ENCODE peak calls at places on chromosomes 3 and 15, in four cellular contexts. F is A549, U is PC-3, G is cardiac muscle cell. N is an unnamed sample.

GRCh38 chr3:53155763-53156162 is 5.2 kb upstream of the PRKCD start:
- DNase-seq in F (no peak), U (peak; percentile 93), G (no peak), N (peak; percentile 52)

GRCh38 chr15:75840659-75841058 is 2.6 kb upstream of the UBE2Q2 start:
- DNase-seq in F (peak; percentile 63), U (peak; percentile 19), G (peak; percentile 84), N (peak; percentile 41)

GRCh38 chr3:36196058-36196457 is 184.2 kb upstream of the STAC start:
- DNase-seq in F (no peak), U (peak; percentile 88), G (no peak), N (no peak)

GRCh38 chr3:42780892-42781700 is 8.0 kb upstream of the CCDC13 start:
- DNase-seq in F (peak; percentile 67), U (peak; percentile 92), G (peak; percentile 86), N (peak; percentile 52)

GRCh38 chr3:56238299-56238698 is 230.0 kb downstream of the ERC2 start:
- DNase-seq in F (no peak), U (no peak), G (no peak), N (no peak)

GRCh38 chr3:136659253-136659652 is 92.9 kb downstream of the STAG1 start:
- DNase-seq in F (no peak), U (no peak), G (peak; percentile 78), N (no peak)

GRCh38 chr15:64110945-64111678 is 15.3 kb downstream of the SNX1 start:
- DNase-seq in F (no peak), U (no peak), G (no peak), N (no peak)

GRCh38 chr3:99789322-99789721 is 28.3 kb upstream of the CMSS1 start:
- DNase-seq in F (peak; percentile 33), U (peak; percentile 84), G (peak; percentile 86), N (peak; percentile 54)

GRCh38 chr15:79179108-79179561 is 88.6 kb upstream of the RASGRF1 start:
- DNase-seq in F (peak; percentile 73), U (peak; percentile 94), G (peak; percentile 18), N (peak; percentile 85)

GRCh38 chr15:71716990-71717389 is 93.4 kb upstream of the NR2E3 start:
- DNase-seq in F (no peak), U (peak; percentile 35), G (peak; percentile 57), N (peak; percentile 26)

GRCh38 chr3:48039487-48040190 is 23.4 kb upstream of the MAP4 start:
- DNase-seq in F (peak; percentile 9), U (peak; percentile 66), G (peak; percentile 54), N (no peak)